ENCODE peak calls at places on chromosomes 7 and 10, in nine cellular contexts. X is GM23338, D is neural progenitor cell, K is fibroblast of lung, V is GM23248, R is HCT116, M is K562, G is hepatocyte, N is A673. Z is an unnamed sample.

GRCh38 chr10:43524434-43525247 is 49.8 kb downstream of the ZNF239 start:
- DNase-seq in X (no peak), D (no peak), K (no peak), V (no peak), R (no peak), M (no peak), G (no peak), N (no peak), Z (no peak)

GRCh38 chr10:48456361-48456804 is 148.5 kb downstream of the ARHGAP22 start:
- DNase-seq in X (peak), D (no peak), K (no peak), V (no peak), R (no peak), M (peak), G (peak), N (no peak), Z (no peak)

GRCh38 chr10:16965740-16966447 is 148.7 kb upstream of the RSU1 start:
- DNase-seq in X (peak), D (peak), K (peak), V (peak), R (peak), M (no peak), G (no peak), N (peak), Z (no peak)

GRCh38 chr7:35463751-35464150 is 209.9 kb upstream of the TBX20 start:
- DNase-seq in X (no peak), D (no peak), K (no peak), V (no peak), R (no peak), M (peak), G (no peak), N (no peak), Z (no peak)

GRCh38 chr7:108156897-108157605 is 26.9 kb upstream of the LAMB4 start:
- DNase-seq in X (no peak), D (no peak), K (no peak), V (peak), R (no peak), M (no peak), G (no peak), N (no peak), Z (no peak)

GRCh38 chr10:687583-688286 is 1.7 kb downstream of the DIP2C start:
- DNase-seq in X (no peak), D (no peak), K (no peak), V (no peak), R (no peak), M (no peak), G (no peak), N (no peak), Z (no peak)

GRCh38 chr7:143343596-143343995 is 18.9 kb downstream of the FAM131B start:
- DNase-seq in X (no peak), D (no peak), K (no peak), V (no peak), R (no peak), M (no peak), G (no peak), N (no peak), Z (no peak)

GRCh38 chr10:4334076-4334475 is 491.9 kb upstream of the AKR1E2 start:
- DNase-seq in X (no peak), D (no peak), K (no peak), V (no peak), R (no peak), M (peak), G (no peak), N (no peak), Z (no peak)

GRCh38 chr10:10149899-10150298 is 867.8 kb upstream of the CELF2 start:
- DNase-seq in X (no peak), D (no peak), K (peak), V (no peak), R (no peak), M (no peak), G (no peak), N (no peak), Z (no peak)

GRCh38 chr10:106557951-106558733 is 606.4 kb downstream of the SORCS1 start:
- DNase-seq in X (no peak), D (no peak), K (peak), V (peak), R (no peak), M (no peak), G (no peak), N (no peak), Z (no peak)

GRCh38 chr10:110765513-110766375 is 106.0 kb upstream of the PDCD4 start:
- DNase-seq in X (no peak), D (no peak), K (peak), V (peak), R (no peak), M (no peak), G (no peak), N (peak), Z (no peak)

GRCh38 chr7:140640060-140640611 is 477 bp downstream of the DENND2A start:
- DNase-seq in X (peak), D (peak), K (peak), V (peak), R (no peak), M (no peak), G (peak), N (no peak), Z (no peak)

GRCh38 chr7:65960351-65961074 is 21.5 kb downstream of the GUSB start:
- DNase-seq in X (no peak), D (no peak), K (no peak), V (no peak), R (no peak), M (no peak), G (no peak), N (no peak), Z (no peak)

GRCh38 chr10:8056891-8057331 is 2.4 kb downstream of the GATA3 start:
- DNase-seq in X (peak), D (peak), K (no peak), V (no peak), R (no peak), M (no peak), G (no peak), N (no peak), Z (no peak)

GRCh38 chr7:157651366-157652160 is 314.8 kb downstream of the DNAJB6 start:
- DNase-seq in X (no peak), D (no peak), K (no peak), V (no peak), R (no peak), M (no peak), G (no peak), N (no peak), Z (no peak)

GRCh38 chr7:83105948-83106347 is 56.7 kb downstream of the PCLO start:
- DNase-seq in X (peak), D (peak), K (no peak), V (no peak), R (no peak), M (no peak), G (no peak), N (no peak), Z (no peak)

GRCh38 chr7:5143935-5144903 is 45.8 kb upstream of the WIPI2 start:
- DNase-seq in X (peak), D (no peak), K (peak), V (peak), R (no peak), M (peak), G (no peak), N (peak), Z (no peak)

GRCh38 chr10:30986027-30986672 is 45.5 kb downstream of the ZNF438 start:
- DNase-seq in X (no peak), D (no peak), K (peak), V (peak), R (no peak), M (no peak), G (no peak), N (no peak), Z (no peak)

GRCh38 chr7:68321076-68321639 is 1277.1 kb upstream of the AUTS2 start:
- DNase-seq in X (no peak), D (peak), K (peak), V (no peak), R (no peak), M (no peak), G (peak), N (peak), Z (no peak)

GRCh38 chr10:50635286-50635685 is 11.5 kb upstream of the SGMS1 start:
- DNase-seq in X (no peak), D (no peak), K (peak), V (peak), R (no peak), M (no peak), G (no peak), N (no peak), Z (no peak)

GRCh38 chr7:8515786-8516185 is 82.4 kb downstream of the NXPH1 start:
- DNase-seq in X (no peak), D (no peak), K (peak), V (no peak), R (no peak), M (no peak), G (no peak), N (no peak), Z (no peak)

GRCh38 chr10:124160176-124160575 is 66.8 kb upstream of the CHST15 start:
- DNase-seq in X (no peak), D (no peak), K (no peak), V (no peak), R (no peak), M (no peak), G (no peak), N (no peak), Z (no peak)

GRCh38 chr7:151456276-151456675 is 16.3 kb upstream of the CRYGN start:
- DNase-seq in X (no peak), D (no peak), K (no peak), V (no peak), R (no peak), M (no peak), G (no peak), N (no peak), Z (no peak)

GRCh38 chr10:59674211-59674836 is 35.3 kb downstream of the SLC16A9 start:
- DNase-seq in X (no peak), D (no peak), K (peak), V (peak), R (no peak), M (no peak), G (peak), N (peak), Z (no peak)

GRCh38 chr10:69839696-69840345 is 38.1 kb downstream of the COL13A1 start:
- DNase-seq in X (no peak), D (no peak), K (peak), V (peak), R (no peak), M (no peak), G (no peak), N (no peak), Z (no peak)

GRCh38 chr10:86969421-86970041 is 1.2 kb downstream of the ADIRF start:
- DNase-seq in X (no peak), D (no peak), K (no peak), V (peak), R (no peak), M (no peak), G (peak), N (peak), Z (no peak)

GRCh38 chr7:95996174-95996573 is 223.8 kb downstream of the DYNC1I1 start:
- DNase-seq in X (no peak), D (no peak), K (no peak), V (no peak), R (no peak), M (no peak), G (no peak), N (no peak), Z (no peak)

GRCh38 chr10:75111906-75112703 is 649 bp downstream of the SAMD8 start:
- DNase-seq in X (peak), D (peak), K (peak), V (peak), R (peak), M (peak), G (peak), N (peak), Z (no peak)

GRCh38 chr10:6070647-6071046 is 8.5 kb upstream of the IL2RA start:
- DNase-seq in X (no peak), D (no peak), K (peak), V (peak), R (no peak), M (no peak), G (no peak), N (no peak), Z (no peak)

GRCh38 chr10:99843310-99843709 is 60.9 kb downstream of the ABCC2 start:
- DNase-seq in X (no peak), D (peak), K (peak), V (peak), R (no peak), M (no peak), G (no peak), N (no peak), Z (no peak)

GRCh38 chr10:99844433-99844955 is 62.1 kb downstream of the ABCC2 start:
- DNase-seq in X (no peak), D (no peak), K (no peak), V (no peak), R (no peak), M (no peak), G (no peak), N (no peak), Z (no peak)

GRCh38 chr10:99849057-99849456 is 66.6 kb downstream of the ABCC2 start:
- DNase-seq in X (no peak), D (no peak), K (no peak), V (no peak), R (no peak), M (no peak), G (no peak), N (no peak), Z (no peak)

GRCh38 chr10:99849525-99849924 is 67.1 kb downstream of the ABCC2 start:
- DNase-seq in X (peak), D (no peak), K (no peak), V (no peak), R (no peak), M (no peak), G (peak), N (peak), Z (no peak)

GRCh38 chr10:99845837-99846382 is 63.5 kb downstream of the ABCC2 start:
- DNase-seq in X (peak), D (peak), K (peak), V (peak), R (peak), M (peak), G (peak), N (peak), Z (peak)
- H3K4me3 ChIP-seq in X (peak), D (peak), K (peak), V (peak), R (no peak), M (no peak), G (no peak), N (no peak), Z (peak)

GRCh38 chr7:132065193-132065972 is 509.0 kb upstream of the PODXL start:
- DNase-seq in X (no peak), D (no peak), K (peak), V (peak), R (peak), M (no peak), G (peak), N (peak), Z (no peak)
- H3K27ac ChIP-seq in X (no peak), D (no peak), K (peak), V (peak), R (no peak), M (no peak), G (peak), N (no peak), Z (no peak)

GRCh38 chr10:117241541-117242462 is 888 bp downstream of the SLC18A2 start:
- DNase-seq in X (peak), D (peak), K (peak), V (peak), R (no peak), M (peak), G (peak), N (no peak), Z (no peak)
- TF ChIP-seq EZH2 in X (no peak), D (peak), K (no peak), V (peak), R (no peak), M (no peak), G (peak), N (peak), Z (no peak)

GRCh38 chr10:80356563-80356999 is at the start of the genes DYDC1 and DYDC2:
- DNase-seq in X (peak), D (peak), K (peak), V (peak), R (no peak), M (peak), G (peak), N (peak), Z (no peak)
- H3K4me3 ChIP-seq in X (peak), D (peak), K (peak), V (no peak), R (no peak), M (no peak), G (peak), N (peak), Z (peak)

GRCh38 chr7:44104880-44105771 is 981 bp downstream of the AEBP1 start:
- DNase-seq in X (peak), D (peak), K (peak), V (peak), R (no peak), M (no peak), G (peak), N (no peak), Z (no peak)
- H3K27ac ChIP-seq in X (no peak), D (no peak), K (peak), V (peak), R (no peak), M (no peak), G (peak), N (peak), Z (no peak)

DNA sequence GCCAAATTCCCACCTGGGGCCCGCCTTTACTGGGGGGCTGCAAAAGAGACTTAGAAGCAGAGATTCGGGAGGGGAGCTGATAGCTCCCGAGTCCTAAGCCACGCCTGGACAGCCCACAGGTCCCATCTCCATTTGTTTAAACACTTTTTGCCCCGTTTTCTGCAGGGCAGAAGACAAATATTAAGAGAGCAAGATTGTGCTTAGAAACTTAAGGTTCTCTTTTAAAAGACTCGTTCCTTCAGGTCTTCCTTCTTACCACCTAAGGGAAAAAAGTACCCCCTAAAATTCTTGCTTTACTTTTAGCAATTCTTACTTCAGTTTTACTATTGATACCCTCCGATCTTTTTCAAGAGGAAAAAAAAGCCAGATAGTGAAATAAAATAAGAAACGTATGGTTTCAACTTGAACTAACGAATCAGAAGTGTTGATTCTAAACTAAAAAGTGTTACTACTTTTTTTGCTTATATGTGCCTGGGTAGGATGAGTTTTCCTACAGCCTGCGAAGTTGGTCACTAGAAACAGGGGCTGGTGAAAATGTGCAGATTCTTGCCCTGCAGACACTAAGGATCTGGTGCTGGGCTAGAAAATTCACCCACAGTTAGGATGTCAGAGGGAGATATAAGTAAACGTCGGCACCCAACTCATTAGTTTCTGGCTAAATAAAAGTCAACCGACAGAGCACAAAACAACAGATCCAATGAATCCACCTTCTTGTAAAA is 298.8 kb upstream of the NFE2L3 start:
- DNase-seq in X (no peak), D (no peak), K (no peak), V (peak), R (no peak), M (no peak), G (no peak), N (no peak), Z (no peak)
- TF ChIP-seq EZH2 in X (peak), D (no peak), K (no peak), V (no peak), R (no peak), M (no peak), G (peak), N (no peak), Z (no peak)

DNA sequence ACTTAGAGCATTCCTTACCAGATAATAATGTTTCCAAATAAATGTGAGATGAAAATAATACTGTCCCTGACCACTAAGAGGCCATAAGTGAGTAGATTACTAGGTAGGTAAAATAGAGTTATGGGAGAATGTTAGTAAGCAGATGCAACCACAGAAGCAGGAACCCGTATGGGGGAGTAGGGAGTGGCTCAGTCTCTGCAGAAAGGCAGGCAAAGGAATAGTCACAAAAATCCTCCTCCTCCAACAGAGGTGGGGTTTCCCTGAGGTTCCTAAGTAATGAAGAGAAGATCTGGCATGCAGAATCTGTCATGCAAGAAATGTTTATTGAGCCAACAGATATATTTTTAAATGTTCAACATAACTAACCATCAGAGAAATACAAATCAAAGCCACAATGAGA is 9.0 kb upstream of the YAE1 start:
- DNase-seq in X (no peak), D (no peak), K (no peak), V (no peak), R (no peak), M (peak), G (no peak), N (no peak), Z (no peak)
- H3K4me3 ChIP-seq in X (no peak), D (no peak), K (no peak), V (no peak), R (no peak), M (no peak), G (no peak), N (no peak), Z (no peak)

Z was measured in SK-N-MC.